ENCODE peak calls at places on chromosomes 2 and 18, in five cellular contexts. L is hippocampal formation, O is adipocyte, J is A549, Z is choroid plexus epithelial cell. Q is an unnamed sample.

GRCh38 chr2:221589696-221590095 is 17.6 kb upstream of the EPHA4 start:
- DNase-seq in L (no peak), O (no peak), J (no peak), Z (no peak), Q (no peak)

GRCh38 chr2:191910518-191910917 is 63.6 kb upstream of the CAVIN2 start:
- DNase-seq in L (no peak), O (peak), J (no peak), Z (peak), Q (no peak)

GRCh38 chr2:175205523-175205922 is 24.0 kb upstream of the ATP5MC3 start:
- DNase-seq in L (no peak), O (no peak), J (no peak), Z (peak), Q (no peak)

GRCh38 chr2:10740226-10740625 is 18.8 kb downstream of the ATP6V1C2 start:
- DNase-seq in L (no peak), O (no peak), J (no peak), Z (no peak), Q (no peak)

GRCh38 chr18:50726960-50727589 is 92.7 kb downstream of the MRO start:
- DNase-seq in L (no peak), O (no peak), J (no peak), Z (no peak), Q (peak)

GRCh38 chr18:44290366-44290855 is 390.3 kb upstream of the SETBP1 start:
- DNase-seq in L (no peak), O (no peak), J (no peak), Z (no peak), Q (no peak)

GRCh38 chr18:62521588-62521987 is 1.2 kb upstream of the ZCCHC2 start:
- DNase-seq in L (no peak), O (peak), J (no peak), Z (peak), Q (no peak)

GRCh38 chr18:26440644-26441043 is 107.7 kb downstream of the KCTD1 start:
- DNase-seq in L (no peak), O (no peak), J (no peak), Z (no peak), Q (no peak)

GRCh38 chr2:106582431-106583143 is 95.4 kb downstream of the CD8B2 start:
- DNase-seq in L (peak), O (peak), J (peak), Z (peak), Q (peak)

GRCh38 chr2:88452151-88452851 is at the start of gene FOXI3:
- DNase-seq in L (no peak), O (no peak), J (no peak), Z (no peak), Q (no peak)

GRCh38 chr2:32291746-32292145 is 14.0 kb downstream of the YIPF4 start:
- DNase-seq in L (no peak), O (peak), J (no peak), Z (peak), Q (no peak)

GRCh38 chr2:175630319-175631246 is 371.5 kb downstream of the LNPK start:
- DNase-seq in L (no peak), O (no peak), J (no peak), Z (no peak), Q (no peak)

GRCh38 chr2:173817582-173817981 is 147.6 kb downstream of the SP3 start:
- DNase-seq in L (no peak), O (no peak), J (no peak), Z (no peak), Q (no peak)

GRCh38 chr2:236748385-236748784 is 178.8 kb downstream of the ACKR3 start:
- DNase-seq in L (no peak), O (peak), J (no peak), Z (peak), Q (no peak)

GRCh38 chr2:173860082-173860481 is 105.1 kb downstream of the SP3 start:
- DNase-seq in L (no peak), O (no peak), J (no peak), Z (no peak), Q (no peak)

GRCh38 chr2:224764565-224765236 is 48.5 kb upstream of the CCDC195 start:
- DNase-seq in L (no peak), O (no peak), J (no peak), Z (no peak), Q (no peak)

GRCh38 chr2:85598594-85599340 is 3.2 kb downstream of the RNF181 start:
- DNase-seq in L (no peak), O (no peak), J (no peak), Z (no peak), Q (no peak)

GRCh38 chr2:156399224-156399949 is 36.8 kb upstream of the GPD2 start:
- DNase-seq in L (no peak), O (peak), J (no peak), Z (peak), Q (no peak)

GRCh38 chr2:239852272-239852671 is 172.9 kb downstream of the NDUFA10 start:
- DNase-seq in L (no peak), O (no peak), J (no peak), Z (no peak), Q (no peak)

GRCh38 chr2:41942278-41942677 is 105.5 kb upstream of the PKDCC start:
- DNase-seq in L (no peak), O (no peak), J (no peak), Z (no peak), Q (no peak)

GRCh38 chr2:143132360-143132759 is 3.1 kb downstream of the ARHGAP15 start:
- DNase-seq in L (no peak), O (no peak), J (no peak), Z (no peak), Q (no peak)

GRCh38 chr2:28927878-28928277 is 33.4 kb downstream of the WDR43 start:
- DNase-seq in L (no peak), O (peak), J (no peak), Z (peak), Q (no peak)

GRCh38 chr18:70377317-70377799 is 88.5 kb downstream of the SOCS6 start:
- DNase-seq in L (no peak), O (no peak), J (peak), Z (no peak), Q (no peak)

GRCh38 chr2:121200011-121200347 is 85.0 kb downstream of the TFCP2L1 start:
- DNase-seq in L (no peak), O (no peak), J (no peak), Z (no peak), Q (no peak)

GRCh38 chr18:68428026-68428425 is 286.9 kb downstream of the TMX3 start:
- DNase-seq in L (no peak), O (peak), J (no peak), Z (peak), Q (peak)

GRCh38 chr2:174012347-174013309 is 47.5 kb upstream of the SP3 start:
- DNase-seq in L (peak), O (no peak), J (no peak), Z (peak), Q (no peak)

GRCh38 chr2:11187083-11187619 is 31.9 kb downstream of the SLC66A3 start:
- DNase-seq in L (no peak), O (peak), J (peak), Z (peak), Q (no peak)

GRCh38 chr18:26279428-26279827 is 53.2 kb downstream of the TAF4B start:
- DNase-seq in L (no peak), O (no peak), J (no peak), Z (no peak), Q (no peak)